ENCODE peak calls at places on chromosomes 12 and 14, in seven cellular contexts. One of them, this sample, is unnamed.

GRCh38 chr14:54696998-54697397 is 130.1 kb downstream of the SAMD4A start:
- DNase-seq in T-helper 17 cell: no peak
- DNase-seq in pancreas: no peak
- DNase-seq in M059J: no peak
- DNase-seq in left cardiac atrium: no peak
- DNase-seq in AG04449: no peak
- DNase-seq in NCI-H2029: no peak
- DNase-seq in this sample: no peak

GRCh38 chr14:77645520-77646230 is 29.2 kb upstream of the SPTLC2 start:
- DNase-seq in T-helper 17 cell: no peak
- DNase-seq in M059J: no peak
- DNase-seq in NCI-H2029: no peak
- DNase-seq in AG04449: no peak
- DNase-seq in left cardiac atrium: no peak
- DNase-seq in pancreas: no peak
- DNase-seq in this sample: no peak

GRCh38 chr14:74555476-74556050 is 56.5 kb downstream of the LTBP2 start:
- DNase-seq in left cardiac atrium: no peak
- DNase-seq in T-helper 17 cell: no peak
- DNase-seq in NCI-H2029: no peak
- DNase-seq in AG04449: no peak
- DNase-seq in M059J: no peak
- DNase-seq in pancreas: no peak
- DNase-seq in this sample: no peak

GRCh38 chr12:19869413-19869812 is 430.1 kb downstream of the AEBP2 start:
- DNase-seq in AG04449: no peak
- DNase-seq in NCI-H2029: no peak
- DNase-seq in M059J: peak
- DNase-seq in T-helper 17 cell: no peak
- DNase-seq in left cardiac atrium: no peak
- DNase-seq in pancreas: no peak
- DNase-seq in this sample: no peak

GRCh38 chr12:120951-121350 is 54.4 kb downstream of the IQSEC3 start:
- DNase-seq in M059J: no peak
- DNase-seq in T-helper 17 cell: no peak
- DNase-seq in NCI-H2029: no peak
- DNase-seq in AG04449: no peak
- DNase-seq in left cardiac atrium: no peak
- DNase-seq in pancreas: no peak
- DNase-seq in this sample: no peak

GRCh38 chr14:82642425-82642824 is 1108.8 kb upstream of the SEL1L start:
- DNase-seq in AG04449: no peak
- DNase-seq in T-helper 17 cell: no peak
- DNase-seq in left cardiac atrium: no peak
- DNase-seq in M059J: no peak
- DNase-seq in pancreas: peak
- DNase-seq in NCI-H2029: no peak
- DNase-seq in this sample: no peak

GRCh38 chr12:117010693-117011451 is 88.3 kb downstream of the TESC start:
- DNase-seq in T-helper 17 cell: no peak
- DNase-seq in left cardiac atrium: no peak
- DNase-seq in pancreas: no peak
- DNase-seq in AG04449: no peak
- DNase-seq in M059J: no peak
- DNase-seq in NCI-H2029: no peak
- DNase-seq in this sample: no peak

GRCh38 chr14:21039059-21039422 is 3.1 kb upstream of the RNASE7 start:
- DNase-seq in AG04449: no peak
- DNase-seq in left cardiac atrium: peak
- DNase-seq in pancreas: peak
- DNase-seq in T-helper 17 cell: no peak
- DNase-seq in M059J: no peak
- DNase-seq in NCI-H2029: peak
- DNase-seq in this sample: no peak

GRCh38 chr14:23514009-23514962 is 37.3 kb downstream of the ZFHX2 start:
- DNase-seq in AG04449: no peak
- DNase-seq in left cardiac atrium: no peak
- DNase-seq in NCI-H2029: peak
- DNase-seq in M059J: no peak
- DNase-seq in T-helper 17 cell: no peak
- DNase-seq in pancreas: no peak
- DNase-seq in this sample: no peak

This sample was measured in activated B cell treated with CpG ODN at 0.5 μM for 24 hours.